ENCODE peak calls at places on chromosomes 12 and 14, in four cellular contexts. W is dorsolateral prefrontal cortex, U is astrocyte, S is hepatocyte. J is an unnamed sample.
A peak's percentile ranks its signal among the peaks of the same experiment; 100 is the strongest.

GRCh38 chr12:62123721-62124203 is 136.4 kb upstream of the USP15 start:
- DNase-seq in W (peak; percentile 39), U (peak; percentile 16), S (peak; percentile 76), J (no peak)

GRCh38 chr14:81384900-81385299 is 15.2 kb downstream of the STON2 start:
- DNase-seq in W (no peak), U (peak; percentile 95), S (no peak), J (no peak)

GRCh38 chr12:120234643-120235368 is 30.7 kb downstream of the PXN start:
- DNase-seq in W (peak; percentile 73), U (peak; percentile 97), S (peak; percentile 91), J (no peak)

GRCh38 chr14:78633747-78634146 is 463.6 kb downstream of the NRXN3 start:
- DNase-seq in W (no peak), U (no peak), S (no peak), J (no peak)

GRCh38 chr12:11209098-11209497 is 22.4 kb upstream of the TAS2R42 start:
- DNase-seq in W (no peak), U (no peak), S (no peak), J (no peak)

GRCh38 chr14:102527255-102528232 is 18.0 kb upstream of the ANKRD9 start:
- DNase-seq in W (no peak), U (no peak), S (peak; percentile 37), J (no peak)

GRCh38 chr12:108008163-108008562 is 120.9 kb upstream of the WSCD2 start:
- DNase-seq in W (no peak), U (no peak), S (no peak), J (no peak)

GRCh38 chr12:58248599-58248998 is 307.2 kb downstream of the ATP23 start:
- DNase-seq in W (no peak), U (no peak), S (no peak), J (no peak)

GRCh38 chr12:57069522-57069921 is 9.1 kb downstream of the NEMP1 start:
- DNase-seq in W (no peak), U (peak; percentile 66), S (peak; percentile 89), J (peak; percentile 71)

GRCh38 chr12:95820096-95820703 is 29.6 kb upstream of the NTN4 start:
- DNase-seq in W (no peak), U (peak; percentile 25), S (peak; percentile 58), J (no peak)

GRCh38 chr14:21467620-21468019 is 9.1 kb downstream of the RAB2B start:
- DNase-seq in W (no peak), U (peak; percentile 77), S (no peak), J (no peak)

GRCh38 chr14:105053996-105054395 is 11.2 kb downstream of the GPR132 start:
- DNase-seq in W (no peak), U (no peak), S (no peak), J (no peak)

GRCh38 chr14:64800000-64800399 is 79.7 kb downstream of the SPTB start:
- DNase-seq in W (no peak), U (no peak), S (peak; percentile 23), J (no peak)

GRCh38 chr14:94561656-94562010 is 391 bp downstream of the SERPINA4 start:
- DNase-seq in W (no peak), U (no peak), S (no peak), J (no peak)

GRCh38 chr12:122081697-122082221 is 3.2 kb downstream of the MLXIP start:
- DNase-seq in W (no peak), U (no peak), S (peak; percentile 38), J (peak; percentile 45)

GRCh38 chr12:121709478-121709890 is 3.1 kb upstream of the TMEM120B start:
- DNase-seq in W (no peak), U (peak; percentile 91), S (peak; percentile 57), J (no peak)

GRCh38 chr12:106149096-106149784 is 10.5 kb upstream of the NUAK1 start:
- DNase-seq in W (no peak), U (no peak), S (peak; percentile 52), J (no peak)

GRCh38 chr12:51855586-51856428 is 7.3 kb upstream of the FIGNL2 start:
- DNase-seq in W (no peak), U (peak; percentile 70), S (peak; percentile 64), J (no peak)

GRCh38 chr12:109961201-109961600 is 35.0 kb downstream of the GIT2 start:
- DNase-seq in W (no peak), U (peak; percentile 82), S (no peak), J (no peak)

GRCh38 chr12:61291647-61292046 is 968.6 kb upstream of the USP15 start:
- DNase-seq in W (no peak), U (no peak), S (no peak), J (no peak)

GRCh38 chr14:68571073-68571703 is 221.7 kb downstream of the ZFP36L1 start:
- DNase-seq in W (no peak), U (no peak), S (no peak), J (no peak)

GRCh38 chr12:93944196-93944595 is 204.2 kb upstream of the PLXNC1 start:
- DNase-seq in W (no peak), U (no peak), S (no peak), J (no peak)

GRCh38 chr12:28563926-28564325 is 373.7 kb downstream of the CCDC91 start:
- DNase-seq in W (no peak), U (peak; percentile 25), S (no peak), J (no peak)

GRCh38 chr12:57868870-57869609 is 22.5 kb upstream of the CTDSP2 start:
- DNase-seq in W (peak; percentile 72), U (no peak), S (no peak), J (no peak)

GRCh38 chr14:89773644-89774316 is 180.8 kb downstream of the EFCAB11 start:
- DNase-seq in W (no peak), U (peak; percentile 65), S (peak; percentile 79), J (peak; percentile 73)

GRCh38 chr12:109920266-109920780 is 20.2 kb downstream of the TCHP start:
- DNase-seq in W (no peak), U (no peak), S (no peak), J (no peak)

GRCh38 chr12:115000038-115000437 is 316.1 kb upstream of the TBX3 start:
- DNase-seq in W (no peak), U (peak; percentile 69), S (peak; percentile 61), J (no peak)

GRCh38 chr12:57518920-57519757 is 1.2 kb downstream of the DDIT3 start:
- DNase-seq in W (no peak), U (no peak), S (peak; percentile 46), J (no peak)

GRCh38 chr12:39441963-39442894 is 691 bp downstream of the KIF21A start:
- DNase-seq in W (peak; percentile 65), U (peak; percentile 15), S (peak; percentile 59), J (peak; percentile 6)

GRCh38 chr12:70774055-70774454 is 136.8 kb upstream of the PTPRB start:
- DNase-seq in W (no peak), U (no peak), S (no peak), J (no peak)

GRCh38 chr12:8687846-8688601 is 9.8 kb upstream of the RIMKLB start:
- DNase-seq in W (no peak), U (peak; percentile 97), S (peak; percentile 81), J (no peak)

GRCh38 chr14:93301821-93302447 is 30.9 kb downstream of the BTBD7 start:
- DNase-seq in W (no peak), U (peak; percentile 73), S (peak; percentile 51), J (no peak)

GRCh38 chr14:45810152-45810872 is 557.3 kb upstream of the MIS18BP1 start:
- DNase-seq in W (no peak), U (no peak), S (peak; percentile 23), J (no peak)

GRCh38 chr14:105182296-105183020 is 1.3 kb upstream of the NUDT14 start:
- DNase-seq in W (no peak), U (no peak), S (no peak), J (no peak)

GRCh38 chr12:107377596-107378385 is 284.4 kb upstream of the CRY1 start:
- DNase-seq in W (no peak), U (peak; percentile 32), S (no peak), J (no peak)

GRCh38 chr12:100675432-100675831 is 101.9 kb downstream of the GAS2L3 start:
- DNase-seq in W (no peak), U (peak; percentile 34), S (peak; percentile 43), J (no peak)

GRCh38 chr14:103480595-103480994 is 42.0 kb downstream of the CKB start:
- DNase-seq in W (no peak), U (no peak), S (no peak), J (no peak)

GRCh38 chr14:89432226-89432625 is 15.2 kb upstream of the FOXN3 start:
- DNase-seq in W (no peak), U (no peak), S (no peak), J (no peak)

GRCh38 chr14:61381589-61381988 is 60.2 kb downstream of the PRKCH start:
- DNase-seq in W (no peak), U (no peak), S (no peak), J (no peak)

GRCh38 chr14:73058224-73058922 is at the start of gene RBM25:
- DNase-seq in W (peak; percentile 97), U (peak; percentile 98), S (peak; percentile 98), J (peak; percentile 89)

GRCh38 chr12:88985631-88986030 is 366.7 kb downstream of the DUSP6 start:
- DNase-seq in W (no peak), U (peak; percentile 62), S (no peak), J (no peak)
- H3K4me3 ChIP-seq in W (no peak overlapping the region), U (no peak overlapping the region), S (no peak overlapping the region), J (no peak overlapping the region)

DNA sequence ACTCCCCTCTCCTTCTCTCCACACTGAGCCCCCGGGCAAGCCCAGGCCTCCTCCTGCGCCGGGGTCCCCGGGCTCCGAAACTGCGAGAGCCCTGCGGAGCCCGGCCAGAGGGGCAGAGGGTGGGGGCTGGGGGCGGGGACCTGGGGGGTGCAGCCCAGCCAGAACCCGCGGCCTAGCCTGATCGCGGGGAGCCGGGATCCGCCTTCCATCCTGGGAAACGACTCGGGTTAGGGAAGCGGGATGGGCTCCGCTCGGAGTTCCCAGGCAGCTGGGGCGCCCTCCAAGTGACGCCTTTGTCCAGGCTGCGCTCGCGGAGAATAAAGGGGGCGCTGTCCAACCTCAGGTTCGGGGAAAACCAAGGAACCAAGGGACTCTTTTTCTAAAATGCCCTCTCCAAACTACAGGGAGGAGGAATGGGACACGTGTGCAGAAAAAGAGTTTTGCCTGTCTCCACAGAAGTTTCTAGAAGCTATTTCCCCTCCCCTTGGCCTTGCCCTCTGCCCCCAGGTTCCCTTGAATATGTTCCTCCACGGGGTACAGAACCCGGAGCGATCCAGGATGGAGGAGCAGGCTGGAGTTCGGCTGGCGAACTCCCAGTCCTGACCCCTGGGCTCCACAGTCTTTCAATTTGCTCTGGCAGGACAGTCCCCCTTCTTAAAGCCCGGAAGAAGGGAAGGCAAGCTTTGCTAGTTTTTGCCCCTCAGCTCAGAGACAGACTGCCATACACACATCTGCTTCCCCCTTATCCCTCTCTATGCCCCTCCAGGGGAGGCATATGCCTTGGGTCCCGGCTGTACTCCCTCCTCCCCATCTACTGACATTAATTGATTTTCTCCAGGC is 13.9 kb downstream of the NKX2-1 start:
- DNase-seq in W (no peak), U (no peak), S (no peak), J (no peak)
- H3K27me3 ChIP-seq in W (peaks cover 89% of the 10 kb centered on the region), U (peaks cover 86% of the 10 kb centered on the region), S (peaks cover 99% of the 10 kb centered on the region), J (peaks cover 35% of the 10 kb centered on the region)

GRCh38 chr12:130992448-130992847 is 38.7 kb downstream of the ADGRD1 start:
- DNase-seq in W (no peak), U (no peak), S (no peak), J (no peak)
- H3K4me3 ChIP-seq in W (no peak overlapping the region), U (no peak overlapping the region), S (no peak overlapping the region), J (no peak overlapping the region)

GRCh38 chr14:100816286-100816949 is 9.5 kb upstream of the MEG3 start:
- DNase-seq in W (no peak), U (no peak), S (peak; percentile 50), J (no peak)
- H3K27me3 ChIP-seq in W (no peaks in the 10 kb centered on the region), U (no peaks in the 10 kb centered on the region), S (no peaks in the 10 kb centered on the region), J (no peaks in the 10 kb centered on the region)

GRCh38 chr12:6950401-6950801 is 755 bp upstream of the PTPN6 start:
- DNase-seq in W (no peak), U (no peak), S (no peak), J (no peak)
- H3K4me3 ChIP-seq in W (no peak overlapping the region), U (no peak overlapping the region), S (no peak overlapping the region), J (peak overlapping the region; percentile 95)

GRCh38 chr14:96681826-96682225 is 115.4 kb upstream of the VRK1 start:
- DNase-seq in W (no peak), U (no peak), S (no peak), J (no peak)
- H3K27me3 ChIP-seq in W (no peaks in the 10 kb centered on the region), U (no peaks in the 10 kb centered on the region), S (peaks cover 3% of the 10 kb centered on the region), J (no peaks in the 10 kb centered on the region)